ENCODE peak calls at places on chromosomes 13 and 19, in eight cellular contexts. H is IMR-90, A is left ventricle myocardium inferior, W is breast epithelium, P is adipocyte, S is mammary epithelial cell, M is tibial nerve, E is mucosa of descending colon. Y is an unnamed sample.

GRCh38 chr19:17210296-17210695 is 4.9 kb upstream of the USE1 start:
- DNase-seq in H (peak; percentile 16), A (no peak), W (no peak), P (no peak), S (no peak), M (no peak), E (no peak), Y (no peak)

GRCh38 chr13:42017264-42017663 is 31.2 kb upstream of the DGKH start:
- DNase-seq in H (no peak), A (no peak), W (no peak), P (no peak), S (no peak), M (no peak), E (no peak), Y (no peak)

GRCh38 chr13:21050288-21051197 is 10.8 kb downstream of the LATS2 start:
- DNase-seq in H (no peak), A (no peak), W (no peak), P (peak; percentile 38), S (no peak), M (no peak), E (no peak), Y (peak; percentile 23)

GRCh38 chr13:51547425-51548176 is 36.7 kb upstream of the WDFY2 start:
- DNase-seq in H (no peak), A (no peak), W (no peak), P (no peak), S (no peak), M (no peak), E (no peak), Y (no peak)

GRCh38 chr13:42876810-42877550 is 95.6 kb downstream of the FAM216B start:
- DNase-seq in H (peak; percentile 66), A (no peak), W (no peak), P (peak; percentile 59), S (peak; percentile 79), M (no peak), E (no peak), Y (peak; percentile 13)

GRCh38 chr13:54657588-54657987 is 1629.0 kb downstream of the OLFM4 start:
- DNase-seq in H (no peak), A (no peak), W (no peak), P (no peak), S (no peak), M (no peak), E (no peak), Y (no peak)

GRCh38 chr19:44723299-44723951 is 24.5 kb downstream of the CEACAM16 start:
- DNase-seq in H (no peak), A (no peak), W (no peak), P (no peak), S (no peak), M (no peak), E (no peak), Y (no peak)

GRCh38 chr13:90416519-90416918 is 931.0 kb upstream of the MIR17HG start:
- DNase-seq in H (peak; percentile 43), A (no peak), W (no peak), P (peak; percentile 73), S (peak; percentile 24), M (no peak), E (no peak), Y (no peak)

DNA sequence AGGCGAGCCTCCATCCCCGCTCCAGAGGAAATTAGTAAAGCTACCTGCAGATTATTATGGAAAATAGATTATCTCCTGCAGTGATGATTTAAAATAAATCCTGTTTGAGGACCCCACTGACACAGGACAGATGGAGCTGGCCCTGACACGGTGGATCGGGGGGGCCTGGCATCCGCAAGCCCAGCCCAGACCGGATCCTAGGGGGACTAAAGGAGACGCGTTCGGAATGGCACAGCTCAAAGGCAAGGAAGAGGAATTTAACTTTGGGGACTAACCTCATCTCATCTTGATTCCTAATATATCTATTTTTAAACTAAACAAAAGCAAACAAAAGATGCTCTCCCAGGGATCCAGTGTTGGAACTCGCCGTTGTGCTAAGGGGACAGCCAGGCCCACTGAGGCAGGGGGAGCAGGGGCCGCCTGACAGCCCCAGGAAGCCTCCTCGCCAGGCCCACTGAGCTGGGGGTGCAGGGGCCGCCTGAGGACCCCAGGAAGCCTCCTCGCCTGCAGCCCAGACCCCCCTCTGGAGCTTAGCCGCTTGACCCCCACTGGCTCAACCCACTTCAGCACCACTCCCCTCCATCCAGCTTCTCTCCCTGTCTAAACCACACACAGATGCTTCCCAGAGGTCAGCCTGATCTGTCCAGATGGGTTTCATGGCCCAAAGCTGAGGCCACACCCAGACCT is 78.6 kb downstream of the SPACA7 start:
- DNase-seq in H (no peak), A (no peak), W (no peak), P (no peak), S (no peak), M (no peak), E (no peak), Y (no peak)
- H3K4me3 ChIP-seq in H (no peak overlapping the region), A (no peak overlapping the region), W (no peak overlapping the region), P (no peak overlapping the region), S (no peak overlapping the region), M (no peak overlapping the region), E (no peak overlapping the region), Y (no peak overlapping the region)

DNA sequence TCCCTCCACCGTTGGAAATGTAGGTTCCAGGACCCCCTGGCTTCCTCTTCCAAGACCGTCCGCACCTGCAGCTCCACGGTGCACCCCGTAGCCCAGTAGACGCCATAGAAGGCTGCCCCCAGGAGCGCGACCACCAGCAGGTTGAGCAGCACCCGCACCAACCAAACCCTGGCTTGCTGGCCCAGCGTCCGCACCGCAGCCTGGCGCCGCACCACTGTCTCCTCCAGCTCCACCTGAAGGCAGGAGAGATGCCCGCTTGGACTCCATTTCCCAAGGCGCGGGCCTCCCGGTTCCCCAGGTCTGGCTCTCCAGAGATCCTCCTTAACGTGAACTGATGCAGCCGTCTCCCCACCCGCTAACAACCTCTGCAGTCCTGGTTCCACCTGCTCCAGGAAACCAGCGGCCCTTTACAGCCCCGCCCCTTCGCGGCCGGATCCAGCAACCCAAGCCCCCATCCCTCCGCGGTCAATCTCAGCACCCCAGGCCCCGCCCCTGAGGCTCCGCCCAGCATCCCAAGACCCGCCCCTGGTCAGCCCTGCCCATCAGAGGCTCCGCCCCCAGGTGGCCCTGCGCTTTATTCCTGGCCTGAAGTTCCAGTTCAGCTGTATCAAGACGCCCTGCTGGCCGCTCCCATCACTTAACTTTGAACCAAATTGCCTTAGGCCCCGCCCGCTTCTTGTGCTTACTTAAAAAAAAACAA is 5.0 kb upstream of the LENG1 start:
- DNase-seq in H (peak; percentile 22), A (no peak), W (no peak), P (peak; percentile 80), S (no peak), M (no peak), E (peak; percentile 89), Y (peak; percentile 53)
- H3K4me3 ChIP-seq in H (peak overlapping the region; percentile 20), A (no peak overlapping the region), W (no peak overlapping the region), P (no peak overlapping the region), S (no peak overlapping the region), M (no peak overlapping the region), E (no peak overlapping the region), Y (no peak overlapping the region)

GRCh38 chr19:7681336-7682174 is 922 bp downstream of the TRAPPC5 start:
- DNase-seq in H (peak; percentile 70), A (peak; percentile 66), W (peak; percentile 80), P (peak; percentile 93), S (peak; percentile 55), M (peak; percentile 42), E (peak; percentile 88), Y (peak; percentile 95)

GRCh38 chr19:7680606-7681335 is at the start of gene TRAPPC5:
- DNase-seq in H (peak; percentile 76), A (peak; percentile 86), W (peak; percentile 83), P (peak; percentile 93), S (peak; percentile 60), M (peak; percentile 70), E (peak; percentile 90), Y (peak; percentile 92)

GRCh38 chr19:7679017-7679720 is 1.5 kb upstream of the TRAPPC5 start:
- DNase-seq in H (no peak), A (no peak), W (no peak), P (no peak), S (no peak), M (no peak), E (no peak), Y (peak; percentile 89)

GRCh38 chr19:7679771-7680605 is 645 bp upstream of the TRAPPC5 start:
- DNase-seq in H (no peak), A (no peak), W (no peak), P (no peak), S (no peak), M (no peak), E (no peak), Y (no peak)

DNA sequence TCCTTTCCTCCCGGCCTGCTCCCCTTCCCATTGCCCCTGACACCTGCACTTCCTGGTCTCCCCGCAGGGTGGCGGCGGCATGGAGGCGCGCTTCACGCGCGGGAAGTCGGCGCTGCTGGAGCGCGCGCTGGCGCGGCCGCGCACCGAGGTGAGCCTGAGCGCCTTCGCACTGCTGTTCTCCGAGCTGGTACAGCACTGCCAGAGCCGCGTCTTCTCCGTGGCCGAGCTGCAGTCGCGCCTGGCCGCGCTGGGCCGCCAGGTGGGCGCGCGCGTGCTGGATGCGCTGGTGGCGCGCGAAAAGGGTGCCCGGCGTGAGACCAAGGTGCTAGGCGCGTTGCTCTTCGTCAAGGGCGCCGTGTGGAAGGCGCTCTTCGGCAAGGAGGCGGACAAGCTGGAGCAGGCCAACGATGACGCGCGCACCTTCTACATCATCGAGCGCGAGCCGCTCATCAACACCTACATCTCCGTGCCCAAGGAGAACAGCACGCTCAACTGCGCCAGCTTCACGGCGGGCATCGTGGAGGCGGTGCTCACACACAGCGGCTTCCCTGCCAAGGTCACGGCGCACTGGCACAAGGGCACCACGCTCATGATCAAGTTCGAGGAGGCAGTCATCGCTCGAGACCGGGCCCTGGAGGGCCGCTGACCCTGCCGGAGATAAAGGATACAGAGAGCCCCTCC is 1.7 kb downstream of the TRAPPC5 start:
- DNase-seq in H (no peak), A (no peak), W (no peak), P (no peak), S (no peak), M (no peak), E (no peak), Y (no peak)
- H3K4me3 ChIP-seq in H (no peak overlapping the region), A (peak overlapping the region; percentile 97), W (peak overlapping the region; percentile 97), P (peak overlapping the region; percentile 95), S (no peak overlapping the region), M (peak overlapping the region; percentile 99), E (no peak overlapping the region), Y (peak overlapping the region; percentile 78)

GRCh38 chr19:48493718-48494515 is 17.7 kb downstream of the LMTK3 start:
- DNase-seq in H (no peak), A (no peak), W (no peak), P (no peak), S (no peak), M (no peak), E (no peak), Y (no peak)

GRCh38 chr19:48489608-48490216 is 20.5 kb downstream of the CYTH2 start:
- DNase-seq in H (peak; percentile 39), A (peak; percentile 73), W (peak; percentile 72), P (peak; percentile 84), S (peak; percentile 60), M (peak; percentile 57), E (peak; percentile 83), Y (peak; percentile 86)

GRCh38 chr19:48492925-48493717 is 18.5 kb downstream of the LMTK3 start:
- DNase-seq in H (peak; percentile 94), A (peak; percentile 94), W (peak; percentile 99), P (peak; percentile 99), S (peak; percentile 97), M (peak; percentile 85), E (peak; percentile 97), Y (peak; percentile 89)

GRCh38 chr19:48490980-48491792 is 20.4 kb downstream of the LMTK3 start:
- DNase-seq in H (no peak), A (no peak), W (no peak), P (no peak), S (peak; percentile 42), M (no peak), E (no peak), Y (peak; percentile 64)

DNA sequence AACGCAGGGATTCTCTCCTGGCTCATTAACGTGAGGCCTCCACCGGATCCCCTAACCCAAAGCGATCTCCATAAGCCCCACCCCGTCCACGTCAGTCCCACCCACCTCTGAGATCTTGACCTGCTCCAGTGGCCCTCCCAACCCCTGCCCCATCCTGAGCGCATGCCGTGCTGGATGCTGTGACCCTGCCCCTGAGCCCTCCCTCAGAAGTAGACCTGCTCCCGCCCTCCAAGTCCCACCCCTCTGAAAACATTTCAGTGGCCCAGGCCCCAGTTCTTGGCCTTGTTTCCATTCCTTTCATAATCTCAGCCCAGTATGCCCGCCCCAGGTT is 19.9 kb downstream of the LMTK3 start:
- DNase-seq in H (no peak), A (no peak), W (no peak), P (no peak), S (no peak), M (no peak), E (no peak), Y (no peak)
- H3K4me3 ChIP-seq in H (no peak overlapping the region), A (peak overlapping the region; percentile 23), W (no peak overlapping the region), P (no peak overlapping the region), S (no peak overlapping the region), M (no peak overlapping the region), E (no peak overlapping the region), Y (no peak overlapping the region)

Y was measured in GM12865.